ENCODE peak calls at places on chromosomes 11 and 22, in four cellular contexts. One of them, this sample, is unnamed.

GRCh38 chr11:118201966-118202365 is 22.8 kb downstream of the JAML start:
- DNase-seq in Peyer's patch: no peak
- DNase-seq in SK-N-SH: no peak
- DNase-seq in cardiac muscle cell: no peak
- DNase-seq in this sample: no peak

GRCh38 chr22:47408409-47408808 is 646.0 kb downstream of the TBC1D22A start:
- DNase-seq in SK-N-SH: no peak
- DNase-seq in cardiac muscle cell: no peak
- DNase-seq in Peyer's patch: no peak
- DNase-seq in this sample: no peak

GRCh38 chr11:62508336-62509058 is 38.1 kb downstream of the AHNAK start:
- DNase-seq in SK-N-SH: peak; percentile 65
- DNase-seq in cardiac muscle cell: peak; percentile 88
- DNase-seq in Peyer's patch: peak; percentile 56
- DNase-seq in this sample: no peak

GRCh38 chr11:61949169-61950034 is 749 bp upstream of the BEST1 start:
- DNase-seq in cardiac muscle cell: peak; percentile 48
- DNase-seq in Peyer's patch: no peak
- DNase-seq in SK-N-SH: peak; percentile 93
- DNase-seq in this sample: no peak

GRCh38 chr11:3950996-3951662 is 95.7 kb downstream of the STIM1 start:
- DNase-seq in SK-N-SH: no peak
- DNase-seq in Peyer's patch: no peak
- DNase-seq in cardiac muscle cell: peak; percentile 24
- DNase-seq in this sample: no peak

GRCh38 chr11:41872458-41872857 is 413.0 kb upstream of the LRRC4C start:
- DNase-seq in Peyer's patch: no peak
- DNase-seq in cardiac muscle cell: no peak
- DNase-seq in SK-N-SH: peak; percentile 11
- DNase-seq in this sample: no peak

GRCh38 chr11:32068134-32068533 is 22.7 kb upstream of the RCN1 start:
- DNase-seq in cardiac muscle cell: no peak
- DNase-seq in Peyer's patch: no peak
- DNase-seq in SK-N-SH: no peak
- DNase-seq in this sample: no peak

GRCh38 chr11:117560786-117561530 is 233.3 kb downstream of the CEP164 start:
- DNase-seq in Peyer's patch: no peak
- DNase-seq in SK-N-SH: no peak
- DNase-seq in cardiac muscle cell: no peak
- DNase-seq in this sample: no peak

GRCh38 chr11:17259931-17260499 is 16.5 kb upstream of the NUCB2 start:
- DNase-seq in Peyer's patch: no peak
- DNase-seq in SK-N-SH: no peak
- DNase-seq in cardiac muscle cell: no peak
- DNase-seq in this sample: no peak

GRCh38 chr11:72287293-72287692 is 43.3 kb upstream of the PHOX2A start:
- DNase-seq in SK-N-SH: no peak
- DNase-seq in cardiac muscle cell: no peak
- DNase-seq in Peyer's patch: no peak
- DNase-seq in this sample: no peak

GRCh38 chr11:66142370-66143263 is 72.5 kb downstream of the PACS1 start:
- DNase-seq in SK-N-SH: no peak
- DNase-seq in Peyer's patch: no peak
- DNase-seq in cardiac muscle cell: no peak
- DNase-seq in this sample: no peak

GRCh38 chr22:45612940-45613339 is 58.7 kb upstream of the ATXN10 start:
- DNase-seq in cardiac muscle cell: no peak
- DNase-seq in Peyer's patch: no peak
- DNase-seq in SK-N-SH: no peak
- DNase-seq in this sample: no peak

DNA sequence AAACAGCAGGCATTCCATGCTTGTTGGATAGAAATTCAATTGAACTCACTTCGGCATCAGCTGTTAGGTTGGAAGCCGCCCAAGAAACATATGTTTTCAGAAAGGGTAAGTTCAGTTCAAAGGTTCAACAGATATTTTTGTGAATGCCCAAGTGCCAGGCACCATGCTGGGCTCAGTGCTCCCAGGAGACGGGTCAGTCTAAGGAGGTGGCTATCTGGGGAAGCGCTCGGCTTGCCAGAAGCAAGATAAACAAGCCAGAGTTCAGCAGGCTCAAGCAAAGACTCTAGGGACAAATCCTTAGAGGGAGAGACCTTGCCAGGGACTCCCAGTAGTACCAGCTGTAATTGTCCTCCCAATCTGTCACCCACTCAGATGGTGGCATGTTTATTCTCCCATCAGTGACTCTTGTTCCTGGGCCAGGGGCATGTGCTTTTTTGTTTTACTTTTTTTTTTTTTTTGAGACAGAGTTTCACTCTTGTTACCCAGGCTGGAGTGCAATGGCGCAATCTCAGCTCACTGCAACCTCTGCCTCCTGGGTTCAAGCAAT is 64.5 kb upstream of the LARGE1 start:
- DNase-seq in SK-N-SH: no peak
- DNase-seq in cardiac muscle cell: no peak
- DNase-seq in Peyer's patch: no peak
- DNase-seq in this sample: no peak
- TF ChIP-seq CTCF in SK-N-SH: no peak
- TF ChIP-seq CTCF in cardiac muscle cell: no peak
- TF ChIP-seq CTCF in Peyer's patch: no peak
- TF ChIP-seq CTCF in this sample: no peak

GRCh38 chr22:27345681-27346080 is 455.9 kb downstream of the MN1 start:
- DNase-seq in cardiac muscle cell: peak; percentile 78
- DNase-seq in SK-N-SH: no peak
- DNase-seq in Peyer's patch: no peak
- DNase-seq in this sample: no peak

GRCh38 chr22:27347951-27348350 is 453.6 kb downstream of the MN1 start:
- DNase-seq in SK-N-SH: no peak
- DNase-seq in Peyer's patch: no peak
- DNase-seq in cardiac muscle cell: peak; percentile 5
- DNase-seq in this sample: no peak

GRCh38 chr22:27348634-27349033 is 452.9 kb downstream of the MN1 start:
- DNase-seq in SK-N-SH: no peak
- DNase-seq in Peyer's patch: no peak
- DNase-seq in cardiac muscle cell: no peak
- DNase-seq in this sample: no peak

GRCh38 chr22:27340047-27340446 is 461.5 kb downstream of the MN1 start:
- DNase-seq in Peyer's patch: no peak
- DNase-seq in SK-N-SH: no peak
- DNase-seq in cardiac muscle cell: no peak
- DNase-seq in this sample: no peak

GRCh38 chr22:27344546-27344945 is 457.0 kb downstream of the MN1 start:
- DNase-seq in cardiac muscle cell: peak; percentile 85
- DNase-seq in Peyer's patch: no peak
- DNase-seq in SK-N-SH: no peak
- DNase-seq in this sample: no peak
- H3K9me3 ChIP-seq in cardiac muscle cell: no peaks in the 10 kb centered on the region
- H3K9me3 ChIP-seq in Peyer's patch: no peaks in the 10 kb centered on the region
- H3K9me3 ChIP-seq in SK-N-SH: peaks cover 3% of the 10 kb centered on the region
- H3K9me3 ChIP-seq in this sample: peaks cover 5% of the 10 kb centered on the region

DNA sequence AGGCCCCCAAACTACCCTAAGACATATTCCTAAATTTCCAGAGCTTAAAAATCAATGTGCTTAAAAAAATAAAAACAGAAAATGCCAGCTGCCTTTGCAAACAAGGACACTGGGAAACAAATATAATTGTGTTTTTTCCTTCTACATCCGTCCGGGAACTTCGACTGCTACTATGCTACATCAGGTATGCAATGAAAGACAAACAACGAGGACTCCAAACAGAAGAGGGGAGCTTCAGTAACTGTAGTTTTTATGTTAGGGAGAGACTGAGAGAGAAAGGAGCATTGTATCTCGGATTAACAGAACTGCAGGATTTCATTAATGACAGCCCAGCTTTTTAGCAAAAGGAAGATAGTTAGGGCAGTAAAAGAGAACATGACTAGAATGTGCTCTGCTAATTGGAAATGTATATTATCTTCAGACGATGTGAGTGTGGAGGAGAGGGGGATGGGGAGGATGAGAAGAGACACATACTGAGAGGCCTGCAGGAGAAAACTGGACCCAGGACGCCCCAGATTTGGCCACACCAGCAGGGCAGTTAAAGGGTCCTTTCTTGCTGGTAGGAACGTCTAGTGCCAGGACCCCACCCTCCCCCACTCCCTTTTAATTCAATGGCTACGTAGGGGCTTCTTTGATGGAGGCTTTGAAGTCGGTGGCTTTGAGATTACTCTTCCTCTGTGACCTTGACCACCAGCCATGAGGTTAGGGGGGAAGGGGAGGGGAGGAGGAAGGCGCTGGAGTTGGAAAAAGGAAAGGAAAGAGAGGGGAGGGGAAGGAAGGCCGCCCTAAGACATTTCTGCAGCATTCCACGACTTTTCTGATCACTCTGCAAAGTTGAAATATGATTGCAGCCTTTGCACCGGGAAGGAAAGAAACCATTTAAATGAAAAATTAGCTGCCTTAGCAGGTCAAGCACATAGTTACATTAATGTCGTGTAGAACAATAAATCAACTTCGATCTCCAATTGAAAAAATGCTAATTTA is 187.1 kb downstream of the BLID start:
- DNase-seq in cardiac muscle cell: peak; percentile 46
- DNase-seq in SK-N-SH: no peak
- DNase-seq in Peyer's patch: no peak
- DNase-seq in this sample: no peak
- H3K27ac ChIP-seq in cardiac muscle cell: peak overlapping the region; percentile 81
- H3K27ac ChIP-seq in SK-N-SH: peak overlapping the region; percentile 66
- H3K27ac ChIP-seq in Peyer's patch: no peak overlapping the region
- H3K27ac ChIP-seq in this sample: no peak overlapping the region

GRCh38 chr11:77063861-77064260 is 2.9 kb upstream of the CAPN5 start:
- DNase-seq in cardiac muscle cell: no peak
- DNase-seq in SK-N-SH: no peak
- DNase-seq in Peyer's patch: no peak
- DNase-seq in this sample: no peak

GRCh38 chr11:77063407-77063806 is 3.4 kb upstream of the CAPN5 start:
- DNase-seq in Peyer's patch: no peak
- DNase-seq in SK-N-SH: no peak
- DNase-seq in cardiac muscle cell: no peak
- DNase-seq in this sample: no peak

GRCh38 chr11:77064648-77065217 is 2.0 kb upstream of the CAPN5 start:
- DNase-seq in Peyer's patch: no peak
- DNase-seq in cardiac muscle cell: no peak
- DNase-seq in SK-N-SH: no peak
- DNase-seq in this sample: no peak

GRCh38 chr11:77060234-77060633 is 6.5 kb upstream of the CAPN5 start:
- DNase-seq in SK-N-SH: no peak
- DNase-seq in cardiac muscle cell: no peak
- DNase-seq in Peyer's patch: no peak
- DNase-seq in this sample: no peak

GRCh38 chr11:77062924-77063323 is 3.8 kb upstream of the CAPN5 start:
- DNase-seq in SK-N-SH: no peak
- DNase-seq in Peyer's patch: no peak
- DNase-seq in cardiac muscle cell: no peak
- DNase-seq in this sample: no peak
- TF ChIP-seq CTCF in SK-N-SH: peak; percentile 30
- TF ChIP-seq CTCF in Peyer's patch: no peak
- TF ChIP-seq CTCF in cardiac muscle cell: peak; percentile 8
- TF ChIP-seq CTCF in this sample: no peak

GRCh38 chr22:48856308-48856615 is 971.4 kb downstream of the BRD1 start:
- DNase-seq in SK-N-SH: no peak
- DNase-seq in Peyer's patch: no peak
- DNase-seq in cardiac muscle cell: no peak
- DNase-seq in this sample: no peak
- H3K9me3 ChIP-seq in SK-N-SH: no peaks in the 10 kb centered on the region
- H3K9me3 ChIP-seq in Peyer's patch: no peaks in the 10 kb centered on the region
- H3K9me3 ChIP-seq in cardiac muscle cell: no peaks in the 10 kb centered on the region
- H3K9me3 ChIP-seq in this sample: no peaks in the 10 kb centered on the region

DNA sequence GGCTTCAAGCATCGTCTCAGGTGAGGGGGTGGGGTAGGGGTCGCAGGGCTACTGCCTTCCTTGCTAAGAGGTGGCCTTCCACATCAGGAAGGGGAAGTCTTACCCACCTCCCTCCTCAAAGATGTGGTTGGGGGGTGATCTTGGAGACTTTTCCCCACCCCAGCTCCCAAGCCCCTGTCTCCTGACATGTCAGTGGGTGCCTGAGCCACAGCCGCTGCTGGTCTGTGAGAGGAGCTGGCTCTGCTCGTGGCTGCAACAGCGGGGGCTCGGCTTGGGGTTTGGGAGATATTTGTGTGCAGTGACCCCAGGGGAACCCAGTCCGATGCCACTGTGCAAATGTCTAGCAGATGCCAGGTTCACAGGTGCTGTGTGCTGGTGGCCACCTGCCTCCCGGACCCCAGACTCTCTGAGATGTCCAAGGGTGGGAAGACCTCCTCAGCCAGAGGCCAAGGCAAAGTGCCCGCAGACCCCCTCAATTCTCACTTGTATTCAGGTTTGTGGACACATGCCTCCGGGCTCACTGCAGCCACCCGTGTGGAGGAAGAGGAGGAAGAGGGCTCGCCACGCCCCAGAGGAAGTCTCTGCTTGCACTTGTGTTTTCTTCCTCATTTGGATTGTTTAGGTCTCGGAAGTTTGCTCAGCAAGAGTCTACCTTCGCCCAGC is 1.9 kb downstream of the KCNQ1 start:
- DNase-seq in SK-N-SH: peak; percentile 30
- DNase-seq in Peyer's patch: peak; percentile 71
- DNase-seq in cardiac muscle cell: no peak
- DNase-seq in this sample: no peak
- H3K27ac ChIP-seq in SK-N-SH: no peak overlapping the region
- H3K27ac ChIP-seq in Peyer's patch: peak overlapping the region; percentile 48
- H3K27ac ChIP-seq in cardiac muscle cell: no peak overlapping the region
- H3K27ac ChIP-seq in this sample: peak overlapping the region; percentile 38

GRCh38 chr11:102452461-102453285 is at the start of gene TMEM123:
- DNase-seq in Peyer's patch: peak; percentile 87
- DNase-seq in SK-N-SH: peak; percentile 93
- DNase-seq in cardiac muscle cell: peak; percentile 84
- DNase-seq in this sample: peak; percentile 90
- TF ChIP-seq CTCF in Peyer's patch: no peak
- TF ChIP-seq CTCF in SK-N-SH: no peak
- TF ChIP-seq CTCF in cardiac muscle cell: no peak
- TF ChIP-seq CTCF in this sample: no peak

GRCh38 chr11:128957204-128957482 is 14.5 kb upstream of the TP53AIP1 start:
- DNase-seq in SK-N-SH: no peak
- DNase-seq in cardiac muscle cell: no peak
- DNase-seq in Peyer's patch: no peak
- DNase-seq in this sample: no peak

GRCh38 chr11:128949791-128950454 is 7.3 kb upstream of the TP53AIP1 start:
- DNase-seq in SK-N-SH: no peak
- DNase-seq in Peyer's patch: no peak
- DNase-seq in cardiac muscle cell: no peak
- DNase-seq in this sample: no peak

GRCh38 chr11:128948583-128948982 is 5.9 kb upstream of the TP53AIP1 start:
- DNase-seq in cardiac muscle cell: peak; percentile 67
- DNase-seq in Peyer's patch: no peak
- DNase-seq in SK-N-SH: no peak
- DNase-seq in this sample: no peak

GRCh38 chr11:128956401-128957203 is 13.9 kb upstream of the TP53AIP1 start:
- DNase-seq in cardiac muscle cell: peak; percentile 83
- DNase-seq in SK-N-SH: peak; percentile 78
- DNase-seq in Peyer's patch: no peak
- DNase-seq in this sample: no peak

GRCh38 chr11:128953151-128953550 is 10.5 kb upstream of the TP53AIP1 start:
- DNase-seq in Peyer's patch: no peak
- DNase-seq in SK-N-SH: no peak
- DNase-seq in cardiac muscle cell: no peak
- DNase-seq in this sample: no peak
- H3K9me3 ChIP-seq in Peyer's patch: no peaks in the 10 kb centered on the region
- H3K9me3 ChIP-seq in SK-N-SH: no peaks in the 10 kb centered on the region
- H3K9me3 ChIP-seq in cardiac muscle cell: no peaks in the 10 kb centered on the region
- H3K9me3 ChIP-seq in this sample: no peaks in the 10 kb centered on the region